ENCODE peak calls at places on chromosomes 4 and X, in five cellular contexts. One of them, this sample, is unnamed. For H3K4me1, the result is how much of the 10 kb centered on the place peaks cover.

GRCh38 chr4:130922955-130923354 is 1827.0 kb downstream of the C4orf33 start:
- DNase-seq in spleen: no peak
- DNase-seq in mammary epithelial cell: no peak
- DNase-seq in OCI-LY7: no peak
- DNase-seq in effector memory CD4-positive, alpha-beta T cell: no peak
- DNase-seq in this sample: no peak

GRCh38 chr4:47219586-47219985 is 188.2 kb downstream of the GABRB1 start:
- DNase-seq in mammary epithelial cell: no peak
- DNase-seq in OCI-LY7: no peak
- DNase-seq in spleen: no peak
- DNase-seq in effector memory CD4-positive, alpha-beta T cell: no peak
- DNase-seq in this sample: no peak

GRCh38 chrX:47170861-47171692 is 22.6 kb upstream of the UBA1 start:
- DNase-seq in effector memory CD4-positive, alpha-beta T cell: no peak
- DNase-seq in mammary epithelial cell: no peak
- DNase-seq in spleen: peak
- DNase-seq in OCI-LY7: no peak
- DNase-seq in this sample: no peak

GRCh38 chr4:143512978-143513313 is 556 bp upstream of the SMARCA5 start:
- DNase-seq in OCI-LY7: no peak
- DNase-seq in effector memory CD4-positive, alpha-beta T cell: no peak
- DNase-seq in mammary epithelial cell: no peak
- DNase-seq in spleen: no peak
- DNase-seq in this sample: peak

GRCh38 chrX:84118315-84118714 is 69.7 kb downstream of the RPS6KA6 start:
- DNase-seq in OCI-LY7: no peak
- DNase-seq in effector memory CD4-positive, alpha-beta T cell: no peak
- DNase-seq in spleen: no peak
- DNase-seq in mammary epithelial cell: no peak
- DNase-seq in this sample: no peak

GRCh38 chrX:27964432-27964831 is 16.8 kb downstream of the DCAF8L1 start:
- DNase-seq in effector memory CD4-positive, alpha-beta T cell: no peak
- DNase-seq in spleen: no peak
- DNase-seq in OCI-LY7: no peak
- DNase-seq in mammary epithelial cell: peak
- DNase-seq in this sample: no peak

GRCh38 chr4:138398297-138398696 is 156.1 kb upstream of the SLC7A11 start:
- DNase-seq in mammary epithelial cell: no peak
- DNase-seq in effector memory CD4-positive, alpha-beta T cell: no peak
- DNase-seq in OCI-LY7: no peak
- DNase-seq in spleen: no peak
- DNase-seq in this sample: no peak

GRCh38 chr4:48475770-48476169 is 7.4 kb upstream of the SLC10A4 start:
- DNase-seq in mammary epithelial cell: no peak
- DNase-seq in effector memory CD4-positive, alpha-beta T cell: no peak
- DNase-seq in OCI-LY7: no peak
- DNase-seq in spleen: no peak
- DNase-seq in this sample: no peak

GRCh38 chr4:99248714-99249113 is 29.7 kb upstream of the ADH6 start:
- DNase-seq in mammary epithelial cell: peak
- DNase-seq in OCI-LY7: no peak
- DNase-seq in effector memory CD4-positive, alpha-beta T cell: no peak
- DNase-seq in spleen: no peak
- DNase-seq in this sample: no peak

GRCh38 chr4:158805628-158806471 is 37.0 kb downstream of the FNIP2 start:
- DNase-seq in OCI-LY7: no peak
- DNase-seq in spleen: no peak
- DNase-seq in effector memory CD4-positive, alpha-beta T cell: no peak
- DNase-seq in mammary epithelial cell: peak
- DNase-seq in this sample: no peak

GRCh38 chr4:103482893-103483292 is 236.9 kb downstream of the TACR3 start:
- DNase-seq in spleen: no peak
- DNase-seq in OCI-LY7: no peak
- DNase-seq in effector memory CD4-positive, alpha-beta T cell: no peak
- DNase-seq in mammary epithelial cell: no peak
- DNase-seq in this sample: no peak

GRCh38 chrX:6614516-6614915 is 79.6 kb upstream of the VCX3A start:
- DNase-seq in spleen: no peak
- DNase-seq in effector memory CD4-positive, alpha-beta T cell: no peak
- DNase-seq in mammary epithelial cell: no peak
- DNase-seq in OCI-LY7: no peak
- DNase-seq in this sample: no peak

GRCh38 chr4:151039733-151040132 is 24.6 kb upstream of the LRBA start:
- DNase-seq in effector memory CD4-positive, alpha-beta T cell: no peak
- DNase-seq in OCI-LY7: no peak
- DNase-seq in mammary epithelial cell: no peak
- DNase-seq in spleen: no peak
- DNase-seq in this sample: no peak

GRCh38 chr4:1035510-1035909 is 24.1 kb downstream of the FGFRL1 start:
- DNase-seq in mammary epithelial cell: no peak
- DNase-seq in effector memory CD4-positive, alpha-beta T cell: no peak
- DNase-seq in spleen: no peak
- DNase-seq in OCI-LY7: no peak
- DNase-seq in this sample: no peak

GRCh38 chr4:4607336-4608213 is 65.7 kb upstream of the STX18 start:
- DNase-seq in spleen: no peak
- DNase-seq in mammary epithelial cell: no peak
- DNase-seq in OCI-LY7: no peak
- DNase-seq in effector memory CD4-positive, alpha-beta T cell: no peak
- DNase-seq in this sample: no peak

GRCh38 chr4:5940470-5941203 is 47.8 kb upstream of the CRMP1 start:
- DNase-seq in OCI-LY7: no peak
- DNase-seq in mammary epithelial cell: no peak
- DNase-seq in spleen: peak
- DNase-seq in effector memory CD4-positive, alpha-beta T cell: no peak
- DNase-seq in this sample: no peak

GRCh38 chr4:40550900-40551546 is 78.6 kb downstream of the RBM47 start:
- DNase-seq in spleen: no peak
- DNase-seq in OCI-LY7: peak
- DNase-seq in mammary epithelial cell: peak
- DNase-seq in effector memory CD4-positive, alpha-beta T cell: no peak
- DNase-seq in this sample: peak

GRCh38 chr4:39812500-39812899 is 114.6 kb downstream of the UBE2K start:
- DNase-seq in spleen: no peak
- DNase-seq in OCI-LY7: no peak
- DNase-seq in mammary epithelial cell: no peak
- DNase-seq in effector memory CD4-positive, alpha-beta T cell: peak
- DNase-seq in this sample: peak

GRCh38 chr4:46781434-46782092 is 127.5 kb downstream of the COX7B2 start:
- DNase-seq in spleen: peak
- DNase-seq in effector memory CD4-positive, alpha-beta T cell: no peak
- DNase-seq in OCI-LY7: no peak
- DNase-seq in mammary epithelial cell: no peak
- DNase-seq in this sample: no peak

GRCh38 chrX:11558972-11559371 is 106.7 kb downstream of the ARHGAP6 start:
- DNase-seq in mammary epithelial cell: peak
- DNase-seq in effector memory CD4-positive, alpha-beta T cell: peak
- DNase-seq in OCI-LY7: peak
- DNase-seq in spleen: no peak
- DNase-seq in this sample: peak

GRCh38 chr4:153809307-153809706 is 20.4 kb upstream of the SFRP2 start:
- DNase-seq in OCI-LY7: no peak
- DNase-seq in mammary epithelial cell: no peak
- DNase-seq in effector memory CD4-positive, alpha-beta T cell: no peak
- DNase-seq in spleen: no peak
- DNase-seq in this sample: no peak

GRCh38 chrX:9745417-9746115 is 20.1 kb downstream of the GPR143 start:
- DNase-seq in effector memory CD4-positive, alpha-beta T cell: no peak
- DNase-seq in OCI-LY7: peak
- DNase-seq in mammary epithelial cell: no peak
- DNase-seq in spleen: no peak
- DNase-seq in this sample: no peak

GRCh38 chr4:18214656-18215055 is 193.1 kb upstream of the LCORL start:
- DNase-seq in effector memory CD4-positive, alpha-beta T cell: no peak
- DNase-seq in spleen: no peak
- DNase-seq in mammary epithelial cell: no peak
- DNase-seq in OCI-LY7: no peak
- DNase-seq in this sample: no peak

GRCh38 chr4:102826890-102827673 is at the start of gene UBE2D3:
- DNase-seq in OCI-LY7: peak
- DNase-seq in spleen: peak
- DNase-seq in effector memory CD4-positive, alpha-beta T cell: peak
- DNase-seq in mammary epithelial cell: peak
- DNase-seq in this sample: peak

GRCh38 chr4:112511294-112512118 is 4.5 kb downstream of the NEUROG2 start:
- DNase-seq in effector memory CD4-positive, alpha-beta T cell: no peak
- DNase-seq in spleen: no peak
- DNase-seq in OCI-LY7: no peak
- DNase-seq in mammary epithelial cell: no peak
- DNase-seq in this sample: no peak

GRCh38 chrX:10769165-10769564 is 148.8 kb upstream of the MID1 start:
- DNase-seq in OCI-LY7: peak
- DNase-seq in effector memory CD4-positive, alpha-beta T cell: no peak
- DNase-seq in mammary epithelial cell: peak
- DNase-seq in spleen: no peak
- DNase-seq in this sample: no peak

GRCh38 chrX:2692221-2693122 is 1.4 kb downstream of the CD99 start:
- DNase-seq in OCI-LY7: peak
- DNase-seq in spleen: peak
- DNase-seq in mammary epithelial cell: no peak
- DNase-seq in effector memory CD4-positive, alpha-beta T cell: no peak
- DNase-seq in this sample: no peak

GRCh38 chrX:2693123-2693438 is 2.0 kb downstream of the CD99 start:
- DNase-seq in mammary epithelial cell: no peak
- DNase-seq in OCI-LY7: no peak
- DNase-seq in spleen: peak
- DNase-seq in effector memory CD4-positive, alpha-beta T cell: no peak
- DNase-seq in this sample: peak

GRCh38 chrX:2693526-2694002 is 2.5 kb downstream of the CD99 start:
- DNase-seq in spleen: peak
- DNase-seq in mammary epithelial cell: no peak
- DNase-seq in effector memory CD4-positive, alpha-beta T cell: no peak
- DNase-seq in OCI-LY7: peak
- DNase-seq in this sample: no peak

GRCh38 chrX:2696698-2697215 is 5.7 kb downstream of the CD99 start:
- DNase-seq in spleen: peak
- DNase-seq in effector memory CD4-positive, alpha-beta T cell: peak
- DNase-seq in OCI-LY7: peak
- DNase-seq in mammary epithelial cell: peak
- DNase-seq in this sample: peak

GRCh38 chrX:2694868-2695267 is 3.8 kb downstream of the CD99 start:
- DNase-seq in effector memory CD4-positive, alpha-beta T cell: no peak
- DNase-seq in spleen: no peak
- DNase-seq in mammary epithelial cell: no peak
- DNase-seq in OCI-LY7: no peak
- DNase-seq in this sample: no peak
- H3K4me1 ChIP-seq in effector memory CD4-positive, alpha-beta T cell: half or more
- H3K4me1 ChIP-seq in spleen: half or more
- H3K4me1 ChIP-seq in mammary epithelial cell: under half
- H3K4me1 ChIP-seq in OCI-LY7: half or more
- H3K4me1 ChIP-seq in this sample: half or more

GRCh38 chr4:110667670-110668069 is 44.8 kb upstream of the PITX2 start:
- DNase-seq in spleen: no peak
- DNase-seq in mammary epithelial cell: no peak
- DNase-seq in effector memory CD4-positive, alpha-beta T cell: no peak
- DNase-seq in OCI-LY7: no peak
- DNase-seq in this sample: no peak
- H3K4me1 ChIP-seq in spleen: under half
- H3K4me1 ChIP-seq in mammary epithelial cell: under half
- H3K4me1 ChIP-seq in effector memory CD4-positive, alpha-beta T cell: under half
- H3K4me1 ChIP-seq in OCI-LY7: under half
- H3K4me1 ChIP-seq in this sample: under half

GRCh38 chr4:73607375-73608026 is 12.7 kb downstream of the RASSF6 start:
- DNase-seq in effector memory CD4-positive, alpha-beta T cell: no peak
- DNase-seq in mammary epithelial cell: peak
- DNase-seq in OCI-LY7: peak
- DNase-seq in spleen: no peak
- DNase-seq in this sample: no peak
- H3K4me1 ChIP-seq in effector memory CD4-positive, alpha-beta T cell: under half
- H3K4me1 ChIP-seq in mammary epithelial cell: half or more
- H3K4me1 ChIP-seq in OCI-LY7: half or more
- H3K4me1 ChIP-seq in spleen: under half
- H3K4me1 ChIP-seq in this sample: under half

GRCh38 chr4:169248645-169249044 is 22.1 kb downstream of the SH3RF1 start:
- DNase-seq in OCI-LY7: no peak
- DNase-seq in mammary epithelial cell: no peak
- DNase-seq in effector memory CD4-positive, alpha-beta T cell: no peak
- DNase-seq in spleen: no peak
- DNase-seq in this sample: no peak
- H3K4me1 ChIP-seq in OCI-LY7: under half
- H3K4me1 ChIP-seq in mammary epithelial cell: half or more
- H3K4me1 ChIP-seq in effector memory CD4-positive, alpha-beta T cell: under half
- H3K4me1 ChIP-seq in spleen: under half
- H3K4me1 ChIP-seq in this sample: under half

GRCh38 chr4:76704133-76704881 is 193.6 kb downstream of the SOWAHB start:
- DNase-seq in effector memory CD4-positive, alpha-beta T cell: no peak
- DNase-seq in mammary epithelial cell: peak
- DNase-seq in spleen: no peak
- DNase-seq in OCI-LY7: no peak
- DNase-seq in this sample: no peak

GRCh38 chr4:76705497-76705896 is 192.4 kb downstream of the SOWAHB start:
- DNase-seq in OCI-LY7: no peak
- DNase-seq in mammary epithelial cell: no peak
- DNase-seq in spleen: no peak
- DNase-seq in effector memory CD4-positive, alpha-beta T cell: no peak
- DNase-seq in this sample: no peak

GRCh38 chr4:76703123-76703490 is 194.8 kb downstream of the SOWAHB start:
- DNase-seq in OCI-LY7: no peak
- DNase-seq in spleen: no peak
- DNase-seq in mammary epithelial cell: peak
- DNase-seq in effector memory CD4-positive, alpha-beta T cell: no peak
- DNase-seq in this sample: no peak

GRCh38 chr4:76702440-76703122 is 195.4 kb downstream of the SOWAHB start:
- DNase-seq in OCI-LY7: no peak
- DNase-seq in spleen: no peak
- DNase-seq in mammary epithelial cell: no peak
- DNase-seq in effector memory CD4-positive, alpha-beta T cell: no peak
- DNase-seq in this sample: no peak

DNA sequence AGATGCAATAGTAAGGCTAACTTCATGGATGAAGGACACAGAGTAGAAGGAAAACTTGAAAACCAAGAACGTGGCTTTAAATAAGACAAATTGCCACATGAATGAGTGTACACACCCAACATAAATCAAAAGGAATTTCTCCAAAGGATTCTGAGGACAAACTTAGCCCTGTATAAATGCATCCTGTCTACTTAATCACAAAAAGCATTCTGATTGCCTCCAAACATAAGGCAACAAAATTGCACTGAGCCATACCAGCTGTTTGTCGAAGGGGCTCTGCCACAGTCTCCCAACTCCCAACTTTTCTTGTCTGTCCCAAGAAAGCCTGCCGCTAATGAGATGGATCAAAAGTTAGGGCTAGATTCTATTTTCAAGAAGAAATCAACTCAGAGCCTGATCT is 194.3 kb downstream of the SOWAHB start:
- DNase-seq in OCI-LY7: no peak
- DNase-seq in spleen: no peak
- DNase-seq in mammary epithelial cell: no peak
- DNase-seq in effector memory CD4-positive, alpha-beta T cell: no peak
- DNase-seq in this sample: no peak
- H3K4me1 ChIP-seq in OCI-LY7: under half
- H3K4me1 ChIP-seq in spleen: under half
- H3K4me1 ChIP-seq in mammary epithelial cell: half or more
- H3K4me1 ChIP-seq in effector memory CD4-positive, alpha-beta T cell: under half
- H3K4me1 ChIP-seq in this sample: under half